ENCODE peak calls at places on chromosome 19, in nine cellular contexts. B is choroid plexus epithelial cell; P is activated CD4-positive, alpha-beta T cell treated with anti-CD3 and anti-CD28 coated beads, Interleukin-2, amount 50 U/mL, for 48 hours; W is AG04450; O is LoVo; S is neural crest cell; D is HTR-8/SVneo; G is effector memory CD4-positive, alpha-beta T cell; I is breast epithelium. A is an unnamed sample.

GRCh38 chr19:55479045-55479444 is 2.6 kb downstream of the ZNF628 start:
- DNase-seq in O (no peak), S (no peak), B (no peak), W (no peak), D (no peak), P (no peak), I (no peak), G (no peak), A (no peak)

GRCh38 chr19:6588508-6589345 is 2.2 kb downstream of the CD70 start:
- DNase-seq in B (no peak), O (no peak), P (peak), G (no peak), I (no peak), S (no peak), D (no peak), W (no peak), A (no peak)

GRCh38 chr19:48950159-48950558 is 4.5 kb upstream of the BAX start:
- DNase-seq in G (no peak), S (no peak), I (no peak), P (no peak), O (no peak), W (no peak), B (no peak), D (no peak), A (no peak)

GRCh38 chr19:52522555-52522954 is 4.9 kb upstream of the ZNF808 start:
- DNase-seq in P (no peak), S (no peak), G (no peak), D (no peak), O (no peak), B (no peak), I (no peak), W (no peak), A (no peak)

GRCh38 chr19:36436531-36436930 is 18.1 kb upstream of the ZFP82 start:
- DNase-seq in P (no peak), S (no peak), G (no peak), O (no peak), W (no peak), B (peak), I (no peak), D (peak), A (no peak)

GRCh38 chr19:49148784-49149651 is 6.2 kb downstream of the HRC start:
- DNase-seq in I (peak), B (peak), S (peak), W (peak), O (peak), P (peak), D (peak), G (peak), A (peak)

GRCh38 chr19:17327654-17328516 is 6.8 kb downstream of the ANO8 start:
- DNase-seq in D (no peak), O (no peak), W (no peak), G (peak), P (peak), B (peak), S (peak), I (peak), A (no peak)

GRCh38 chr19:945401-946252 is 19.8 kb downstream of the ARID3A start:
- DNase-seq in I (no peak), B (no peak), S (no peak), G (no peak), O (no peak), D (no peak), P (no peak), W (no peak), A (no peak)

GRCh38 chr19:16889429-16889882 is 657 bp downstream of the F2RL3 start:
- DNase-seq in P (no peak), B (no peak), D (no peak), W (no peak), G (no peak), S (no peak), O (no peak), I (no peak), A (no peak)

GRCh38 chr19:682678-683320 is 6.6 kb downstream of the FSTL3 start:
- DNase-seq in W (no peak), I (peak), S (no peak), P (no peak), D (no peak), O (no peak), B (no peak), G (no peak), A (no peak)

GRCh38 chr19:17076539-17076919 is 952 bp downstream of the MYO9B start:
- DNase-seq in W (no peak), O (no peak), I (no peak), D (no peak), P (peak), B (no peak), G (no peak), S (peak), A (no peak)

GRCh38 chr19:6971366-6971765 is 49.9 kb downstream of the MBD3L2B start:
- DNase-seq in O (no peak), I (no peak), B (no peak), W (no peak), S (no peak), G (no peak), D (peak), P (no peak), A (no peak)

GRCh38 chr19:952680-953500 is 27.1 kb downstream of the ARID3A start:
- DNase-seq in P (no peak), S (no peak), I (no peak), D (no peak), B (peak), G (no peak), W (no peak), O (no peak), A (no peak)

A was measured in astrocyte of the spinal cord.